ENCODE peak calls at places on chromosomes 12 and 14, in ten cellular contexts. C is psoas muscle; U is Panc1; W is pancreas; A is GM23338; X is HCT116; L is CD8-positive, alpha-beta T cell; Q is IMR-90; J is lung; D is esophagus squamous epithelium. K is an unnamed sample.
A peak's percentile ranks its signal among the peaks of the same experiment; 100 is the strongest.

GRCh38 chr12:75666126-75666979 is 154.9 kb upstream of the KRR1 start:
- DNase-seq in D (no peak), L (no peak), J (no peak), U (no peak), W (no peak), X (no peak), A (no peak), Q (peak; percentile 63), C (no peak), K (peak; percentile 3)

GRCh38 chr14:31441273-31442110 is 15.8 kb downstream of the DTD2 start:
- DNase-seq in Q (peak; percentile 72), C (no peak), L (no peak), U (no peak), X (no peak), D (no peak), J (no peak), W (no peak), A (no peak), K (no peak)

GRCh38 chr14:97524579-97525319 is 727.6 kb downstream of the VRK1 start:
- DNase-seq in A (no peak), W (no peak), L (no peak), C (no peak), U (no peak), Q (no peak), J (no peak), X (no peak), D (no peak), K (no peak)

GRCh38 chr14:70905316-70905715 is 1.9 kb upstream of the PCNX1 start:
- DNase-seq in D (no peak), W (no peak), J (no peak), L (no peak), U (no peak), A (no peak), X (no peak), C (peak; percentile 19), Q (peak; percentile 90), K (no peak)

GRCh38 chr14:72000907-72001306 is 68.7 kb downstream of the RGS6 start:
- DNase-seq in A (no peak), W (no peak), X (no peak), Q (no peak), C (peak; percentile 47), U (no peak), J (no peak), L (no peak), D (no peak), K (no peak)

GRCh38 chr14:70642313-70643235 is 858 bp downstream of the TTC9 start:
- DNase-seq in W (peak; percentile 68), C (peak; percentile 18), Q (no peak), J (no peak), L (no peak), D (no peak), A (peak; percentile 48), X (no peak), U (no peak), K (peak; percentile 73)

GRCh38 chr14:102822311-102822863 is 45.1 kb downstream of the TRAF3 start:
- DNase-seq in U (no peak), W (no peak), C (no peak), Q (peak; percentile 28), A (no peak), J (no peak), X (no peak), D (no peak), L (no peak), K (no peak)

GRCh38 chr12:112199136-112199535 is 73.8 kb downstream of the TRAFD1 start:
- DNase-seq in A (no peak), C (no peak), L (no peak), W (no peak), D (no peak), U (no peak), X (no peak), J (no peak), Q (peak; percentile 18), K (no peak)

GRCh38 chr12:112876506-112876905 is 30.3 kb upstream of the OAS1 start:
- DNase-seq in J (no peak), U (no peak), W (no peak), Q (no peak), C (no peak), A (no peak), D (no peak), L (no peak), X (no peak), K (peak; percentile 34)

GRCh38 chr12:68158427-68158826 is 1.1 kb downstream of the IFNG start:
- DNase-seq in W (no peak), L (no peak), C (no peak), J (no peak), U (no peak), D (no peak), A (peak; percentile 78), X (peak; percentile 40), Q (no peak), K (peak; percentile 44)

GRCh38 chr14:64801800-64802199 is 77.9 kb downstream of the SPTB start:
- DNase-seq in Q (peak; percentile 17), X (no peak), U (no peak), A (peak; percentile 79), C (no peak), D (no peak), W (no peak), L (no peak), J (no peak), K (peak; percentile 91)

GRCh38 chr12:32478858-32479257 is 79.5 kb downstream of the FGD4 start:
- DNase-seq in U (no peak), C (no peak), J (no peak), W (no peak), A (no peak), Q (no peak), L (no peak), D (no peak), X (no peak), K (no peak)

GRCh38 chr12:29769162-29769820 is 14.5 kb downstream of the TMTC1 start:
- DNase-seq in C (no peak), X (no peak), L (no peak), A (no peak), D (no peak), U (no peak), W (no peak), J (no peak), Q (peak; percentile 94), K (no peak)

GRCh38 chr12:72273499-72273837 is 1.3 kb downstream of the TRHDE start:
- DNase-seq in A (peak; percentile 39), C (no peak), J (no peak), Q (no peak), W (peak; percentile 67), L (no peak), U (no peak), X (no peak), D (no peak), K (no peak)
- H3K4me3 ChIP-seq in A (peak overlapping the region; percentile 80), C (peak overlapping the region; percentile 71), J (peak overlapping the region; percentile 41), Q (peak overlapping the region; percentile 92), W (peak overlapping the region; percentile 59), L (no peak overlapping the region), U (peak overlapping the region; percentile 40), X (peak overlapping the region; percentile 61), D (peak overlapping the region; percentile 48), K (peak overlapping the region; percentile 73)

GRCh38 chr14:22843123-22843925 is 6.9 kb downstream of the MMP14 start:
- DNase-seq in J (no peak), Q (no peak), X (no peak), D (no peak), U (no peak), C (no peak), A (no peak), W (no peak), L (no peak), K (no peak)
- H3K36me3 ChIP-seq in J (no peaks in the 10 kb centered on the region), Q (peaks cover 74% of the 10 kb centered on the region), X (no peaks in the 10 kb centered on the region), D (peaks cover 59% of the 10 kb centered on the region), U (no peaks in the 10 kb centered on the region), C (no peaks in the 10 kb centered on the region), A (no peaks in the 10 kb centered on the region), W (peaks cover 50% of the 10 kb centered on the region), L (no peaks in the 10 kb centered on the region), K (peaks cover 21% of the 10 kb centered on the region)

GRCh38 chr14:88669346-88669745 is 106.5 kb downstream of the ZC3H14 start:
- DNase-seq in U (no peak), C (no peak), L (no peak), A (peak; percentile 5), Q (no peak), D (no peak), W (no peak), J (no peak), X (no peak), K (no peak)

GRCh38 chr14:88668448-88669116 is 105.7 kb downstream of the ZC3H14 start:
- DNase-seq in A (no peak), U (no peak), Q (no peak), W (no peak), D (no peak), C (no peak), J (no peak), L (no peak), X (no peak), K (no peak)

DNA sequence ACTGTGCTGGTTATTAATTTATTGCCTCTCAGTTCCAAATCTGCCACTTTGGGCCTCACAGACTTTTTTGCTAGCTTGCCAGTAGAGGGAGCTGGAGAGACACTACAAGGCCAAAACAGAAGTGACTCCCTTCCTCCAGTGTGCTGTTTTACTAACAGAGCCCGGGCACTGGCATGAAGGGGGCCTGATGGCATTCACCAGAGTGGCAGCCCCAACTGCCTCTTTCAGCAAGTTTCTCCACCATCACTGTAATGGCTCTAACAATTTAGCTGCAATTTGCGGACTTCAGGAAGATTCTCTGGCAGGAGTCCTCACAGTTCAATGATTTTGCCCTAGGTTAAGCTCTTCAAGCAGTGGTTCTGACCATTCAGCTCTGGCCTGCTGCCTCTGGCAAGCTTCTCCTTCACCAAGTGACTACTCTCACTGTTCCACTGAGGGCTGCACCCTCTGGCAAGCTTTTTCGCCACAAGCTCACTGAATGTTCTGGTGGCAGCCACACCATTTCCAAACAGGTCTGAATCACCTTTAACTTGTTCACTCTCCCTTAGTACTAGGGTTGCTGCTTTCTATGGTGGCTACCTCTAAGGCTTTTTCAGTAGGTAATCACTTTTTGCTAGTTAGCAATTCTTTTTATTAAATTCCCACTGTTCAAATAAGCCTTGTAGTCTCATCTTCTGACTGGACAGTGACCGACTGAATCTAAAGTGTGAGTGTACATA is 104.9 kb downstream of the ZC3H14 start:
- DNase-seq in J (peak; percentile 48), Q (peak; percentile 83), X (peak; percentile 68), D (no peak), U (peak; percentile 46), L (no peak), W (no peak), A (peak; percentile 89), C (peak; percentile 26), K (peak; percentile 43)
- H3K27me3 ChIP-seq in J (no peaks in the 10 kb centered on the region), Q (no peaks in the 10 kb centered on the region), X (no peaks in the 10 kb centered on the region), D (no peaks in the 10 kb centered on the region), U (no peaks in the 10 kb centered on the region), L (no peaks in the 10 kb centered on the region), W (no peaks in the 10 kb centered on the region), A (no peaks in the 10 kb centered on the region), C (no peaks in the 10 kb centered on the region), K (no peaks in the 10 kb centered on the region)

GRCh38 chr14:100289916-100290606 is 16.2 kb downstream of the SLC25A29 start:
- DNase-seq in X (no peak), C (no peak), U (no peak), Q (no peak), W (peak; percentile 44), L (no peak), J (no peak), A (no peak), D (no peak), K (peak; percentile 67)
- H3K4me3 ChIP-seq in X (no peak overlapping the region), C (no peak overlapping the region), U (no peak overlapping the region), Q (no peak overlapping the region), W (no peak overlapping the region), L (no peak overlapping the region), J (no peak overlapping the region), A (no peak overlapping the region), D (no peak overlapping the region), K (no peak overlapping the region)

DNA sequence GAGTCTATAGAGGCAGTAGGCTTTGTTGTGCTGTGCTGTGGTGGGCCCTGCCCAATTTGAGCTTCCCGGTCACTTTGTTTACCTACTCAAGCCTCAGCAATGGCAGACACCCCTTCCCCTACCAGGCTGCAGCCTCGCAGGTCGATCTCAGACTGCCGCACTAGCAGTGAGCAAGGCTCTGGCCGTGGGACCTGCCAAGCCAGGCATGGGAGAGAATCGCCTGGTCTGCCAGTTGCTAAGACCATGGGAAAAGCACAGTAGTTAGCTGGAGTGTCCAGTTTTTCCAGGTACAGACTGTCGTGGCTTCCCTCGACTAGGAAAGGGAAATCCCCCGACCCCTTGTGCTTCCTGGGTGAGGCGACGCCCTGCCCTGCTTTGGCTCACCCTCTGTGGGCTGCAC is 26.3 kb downstream of the ANO6 start:
- DNase-seq in A (no peak), W (peak; percentile 60), Q (no peak), L (no peak), J (no peak), C (no peak), X (no peak), U (no peak), D (no peak), K (no peak)
- H3K36me3 ChIP-seq in A (no peaks in the 10 kb centered on the region), W (no peaks in the 10 kb centered on the region), Q (no peaks in the 10 kb centered on the region), L (no peaks in the 10 kb centered on the region), J (no peaks in the 10 kb centered on the region), C (no peaks in the 10 kb centered on the region), X (no peaks in the 10 kb centered on the region), U (no peaks in the 10 kb centered on the region), D (no peaks in the 10 kb centered on the region), K (no peaks in the 10 kb centered on the region)

K was measured in H7.